ENCODE peak calls at places on chromosomes 4 and X, in seven cellular contexts. S is AG08396; R is T-helper 9 cell; X is fibroblast of lung; Y is stimulated activated CD8-positive, alpha-beta memory T cell treated with anti-CD3 and anti-CD28 coated beads, Interleukin-4, amount 100 ng/mL, for 4 hours; C is H9; Q is NCI-H1417. H is an unnamed sample.

GRCh38 chr4:42761804-42762203 is 104.9 kb upstream of the ATP8A1 start:
- DNase-seq in S (no peak), R (no peak), X (no peak), Y (no peak), C (peak), Q (no peak), H (no peak)

GRCh38 chrX:153598541-153599191 is at the start of gene CCNQ:
- DNase-seq in S (peak), R (no peak), X (peak), Y (no peak), C (peak), Q (peak), H (no peak)

GRCh38 chrX:32530802-32531403 is 680.4 kb downstream of the DMD start:
- DNase-seq in S (peak), R (no peak), X (peak), Y (no peak), C (no peak), Q (peak), H (no peak)

GRCh38 chr4:142353149-142353738 is 492.9 kb downstream of the INPP4B start:
- DNase-seq in S (peak), R (no peak), X (peak), Y (no peak), C (no peak), Q (no peak), H (no peak)

GRCh38 chrX:122565952-122566351 is 618.1 kb upstream of the GRIA3 start:
- DNase-seq in S (peak), R (no peak), X (peak), Y (no peak), C (no peak), Q (no peak), H (no peak)

GRCh38 chr4:112857461-112857860 is 192.0 kb upstream of the ANK2 start:
- DNase-seq in S (peak), R (no peak), X (peak), Y (no peak), C (no peak), Q (no peak), H (no peak)

GRCh38 chrX:1450381-1451161 is 2.1 kb downstream of the ASMTL start:
- DNase-seq in S (no peak), R (no peak), X (no peak), Y (no peak), C (peak), Q (no peak), H (no peak)

GRCh38 chr4:153735901-153736461 is 23.8 kb downstream of the RNF175 start:
- DNase-seq in S (no peak), R (no peak), X (no peak), Y (no peak), C (no peak), Q (no peak), H (no peak)

GRCh38 chr4:183448436-183448835 is 4.0 kb downstream of the CDKN2AIP start:
- DNase-seq in S (no peak), R (no peak), X (peak), Y (no peak), C (no peak), Q (no peak), H (no peak)

GRCh38 chr4:56183344-56183959 is 203.8 kb downstream of the AASDH start:
- DNase-seq in S (no peak), R (no peak), X (no peak), Y (no peak), C (peak), Q (peak), H (no peak)

GRCh38 chr4:128068927-128069326 is 7.8 kb downstream of the LARP1B start:
- DNase-seq in S (peak), R (no peak), X (peak), Y (no peak), C (peak), Q (no peak), H (no peak)

GRCh38 chr4:184444215-184444952 is 30.0 kb downstream of the IRF2 start:
- DNase-seq in S (no peak), R (no peak), X (no peak), Y (no peak), C (no peak), Q (no peak), H (no peak)

GRCh38 chrX:2463973-2464676 is 36.7 kb downstream of the DHRSX start:
- DNase-seq in S (no peak), R (no peak), X (peak), Y (no peak), C (peak), Q (no peak), H (no peak)

GRCh38 chr4:183987987-183988392 is 82.9 kb downstream of the STOX2 start:
- DNase-seq in S (peak), R (no peak), X (peak), Y (no peak), C (peak), Q (peak), H (no peak)

GRCh38 chrX:45445745-45446412 is 245.2 kb upstream of the DIPK2B start:
- DNase-seq in S (peak), R (no peak), X (peak), Y (no peak), C (no peak), Q (no peak), H (no peak)

GRCh38 chrX:56343664-56344063 is 111.5 kb downstream of the KLF8 start:
- DNase-seq in S (no peak), R (no peak), X (no peak), Y (no peak), C (no peak), Q (no peak), H (no peak)

GRCh38 chrX:152958047-152958446 is 35.9 kb downstream of the PNMA5 start:
- DNase-seq in S (no peak), R (no peak), X (no peak), Y (no peak), C (no peak), Q (no peak), H (no peak)

GRCh38 chr4:40189997-40190396 is 6.8 kb upstream of the RHOH start:
- DNase-seq in S (no peak), R (no peak), X (peak), Y (no peak), C (no peak), Q (peak), H (no peak)

GRCh38 chr4:94426783-94427182 is 25.0 kb upstream of the PDLIM5 start:
- DNase-seq in S (no peak), R (no peak), X (peak), Y (no peak), C (no peak), Q (no peak), H (no peak)

GRCh38 chrX:136879001-136879667 is 1.4 kb downstream of the RBMX start:
- DNase-seq in S (no peak), R (no peak), X (peak), Y (no peak), C (no peak), Q (no peak), H (no peak)

GRCh38 chrX:33465137-33465536 is 253.8 kb upstream of the DMD start:
- DNase-seq in S (no peak), R (no peak), X (no peak), Y (no peak), C (no peak), Q (no peak), H (no peak)

GRCh38 chr4:68465058-68465457 is 17.8 kb downstream of the TMPRSS11E start:
- DNase-seq in S (no peak), R (no peak), X (no peak), Y (no peak), C (no peak), Q (no peak), H (no peak)

GRCh38 chr4:85901500-85901899 is 426.6 kb downstream of the ARHGAP24 start:
- DNase-seq in S (peak), R (no peak), X (peak), Y (no peak), C (no peak), Q (no peak), H (no peak)

GRCh38 chrX:23332888-23333821 is 1.5 kb upstream of the PTCHD1 start:
- DNase-seq in S (no peak), R (no peak), X (no peak), Y (no peak), C (peak), Q (peak), H (no peak)

GRCh38 chrX:153871946-153872878 is 13.8 kb downstream of the L1CAM start:
- DNase-seq in S (no peak), R (no peak), X (no peak), Y (no peak), C (no peak), Q (no peak), H (no peak)

GRCh38 chrX:136047001-136047642 is 61.9 kb downstream of the SLC9A6 start:
- DNase-seq in S (no peak), R (no peak), X (peak), Y (no peak), C (no peak), Q (no peak), H (no peak)

GRCh38 chrX:118520206-118520857 is 24.7 kb downstream of the DOCK11 start:
- DNase-seq in S (no peak), R (no peak), X (peak), Y (no peak), C (no peak), Q (no peak), H (no peak)

GRCh38 chr4:118948545-118949144 is 60.0 kb downstream of the SYNPO2 start:
- DNase-seq in S (no peak), R (no peak), X (no peak), Y (no peak), C (no peak), Q (no peak), H (no peak)

GRCh38 chr4:4338632-4339031 is 48.3 kb upstream of the NSG1 start:
- DNase-seq in S (no peak), R (no peak), X (no peak), Y (no peak), C (no peak), Q (no peak), H (no peak)

GRCh38 chr4:111064342-111064993 is 441.6 kb upstream of the PITX2 start:
- DNase-seq in S (no peak), R (no peak), X (no peak), Y (no peak), C (peak), Q (no peak), H (no peak)

GRCh38 chrX:100410083-100410590 is at the start of gene PCDH19:
- DNase-seq in S (peak), R (no peak), X (peak), Y (no peak), C (peak), Q (peak), H (no peak)

GRCh38 chr4:80221161-80221560 is 23.9 kb downstream of the PRDM8 start:
- DNase-seq in S (no peak), R (no peak), X (peak), Y (no peak), C (no peak), Q (no peak), H (no peak)

GRCh38 chr4:88357262-88357661 is 21.4 kb upstream of the HERC6 start:
- DNase-seq in S (no peak), R (no peak), X (no peak), Y (no peak), C (no peak), Q (no peak), H (no peak)

GRCh38 chr4:1216869-1217294 is 32.0 kb downstream of the CTBP1 start:
- DNase-seq in S (no peak), R (peak), X (no peak), Y (peak), C (no peak), Q (no peak), H (peak)

GRCh38 chr4:79662651-79663050 is 254.6 kb upstream of the GK2 start:
- DNase-seq in S (no peak), R (no peak), X (no peak), Y (no peak), C (no peak), Q (no peak), H (no peak)

GRCh38 chr4:1618438-1618837 is 65.7 kb downstream of the FAM53A start:
- DNase-seq in S (no peak), R (no peak), X (no peak), Y (no peak), C (no peak), Q (no peak), H (no peak)

GRCh38 chrX:3252744-3253143 is 93.7 kb downstream of the MXRA5 start:
- DNase-seq in S (no peak), R (no peak), X (no peak), Y (no peak), C (no peak), Q (no peak), H (no peak)

GRCh38 chr4:37324526-37324925 is 80.0 kb downstream of the NWD2 start:
- DNase-seq in S (no peak), R (no peak), X (no peak), Y (no peak), C (no peak), Q (no peak), H (no peak)

H was measured in effector memory CD4-positive, alpha-beta T cell.